ENCODE peak calls at places on chromosomes 16 and 17, in five cellular contexts. R is RPMI7951; M is stimulated activated CD8-positive, alpha-beta memory T cell treated with anti-CD3 and anti-CD28 coated beads, Interleukin-15, amount 100 ng/mL, for 1 hour; W is stimulated activated CD4-positive, alpha-beta T cell treated with anti-CD3 and anti-CD28 coated beads, TNF-alpha, amount 100 ng/mL, for 48 hours; K is activated CD4-positive, alpha-beta memory T cell treated with anti-CD3 and anti-CD28 coated beads, Interleukin-2, amount 10 ng/mL, durations not matched to agents 7 days and 5 days. U is an unnamed sample.

GRCh38 chr16:24525970-24526559 is 13.3 kb upstream of the RBBP6 start:
- DNase-seq in W (no peak), R (no peak), M (no peak), K (no peak), U (peak)

GRCh38 chr17:74862108-74862901 is 2.6 kb upstream of the GRIN2C start:
- DNase-seq in M (peak), R (peak), W (peak), K (peak), U (no peak)

GRCh38 chr16:48384982-48385271 is 286 bp downstream of the SIAH1 start:
- DNase-seq in M (no peak), K (no peak), W (no peak), R (no peak), U (no peak)

GRCh38 chr17:82702161-82702932 is 3.8 kb upstream of the RAB40B start:
- DNase-seq in W (no peak), M (no peak), K (no peak), R (no peak), U (no peak)

GRCh38 chr17:48382989-48383388 is 47.0 kb downstream of the SKAP1 start:
- DNase-seq in K (no peak), M (no peak), R (no peak), W (no peak), U (no peak)

GRCh38 chr17:83181991-83182619 is 102.7 kb downstream of the METRNL start:
- DNase-seq in R (no peak), K (peak), W (no peak), M (no peak), U (no peak)

GRCh38 chr16:77711775-77712174 is 10.5 kb upstream of the NUDT7 start:
- DNase-seq in W (no peak), M (no peak), K (no peak), R (peak), U (peak)

GRCh38 chr16:3641801-3642396 is 12.6 kb upstream of the DNASE1 start:
- DNase-seq in M (no peak), R (no peak), K (peak), W (no peak), U (no peak)

GRCh38 chr17:4500188-4500565 is 1.5 kb downstream of the SPNS2 start:
- DNase-seq in R (no peak), M (no peak), W (no peak), K (no peak), U (no peak)

GRCh38 chr16:24539295-24539849 is at the start of gene RBBP6:
- DNase-seq in K (peak), R (peak), M (peak), W (peak), U (peak)

GRCh38 chr16:46914556-46915201 is 30.5 kb downstream of the GPT2 start:
- DNase-seq in W (no peak), R (no peak), K (no peak), M (no peak), U (no peak)

U was measured in HT1080.